ENCODE peak calls at places on chromosomes 4 and X, in five cellular contexts. One of them, this sample, is unnamed.

GRCh38 chr4:173174184-173175156 is 5.9 kb downstream of the GALNT7 start:
- DNase-seq in right lobe of liver: no peak
- DNase-seq in left ventricle myocardium inferior: no peak
- DNase-seq in heart left ventricle: no peak
- DNase-seq in progenitor cell of endocrine pancreas: no peak
- DNase-seq in this sample: no peak

GRCh38 chrX:136166221-136166855 is 19.0 kb downstream of the FHL1 start:
- DNase-seq in right lobe of liver: no peak
- DNase-seq in left ventricle myocardium inferior: no peak
- DNase-seq in heart left ventricle: no peak
- DNase-seq in progenitor cell of endocrine pancreas: no peak
- DNase-seq in this sample: no peak

GRCh38 chr4:100929135-100929534 is 411.3 kb upstream of the EMCN start:
- DNase-seq in right lobe of liver: peak
- DNase-seq in left ventricle myocardium inferior: no peak
- DNase-seq in heart left ventricle: no peak
- DNase-seq in progenitor cell of endocrine pancreas: no peak
- DNase-seq in this sample: no peak

GRCh38 chrX:150508461-150509367 is 59.7 kb upstream of the MTM1 start:
- DNase-seq in right lobe of liver: peak
- DNase-seq in left ventricle myocardium inferior: peak
- DNase-seq in heart left ventricle: peak
- DNase-seq in progenitor cell of endocrine pancreas: no peak
- DNase-seq in this sample: no peak

GRCh38 chr4:74654230-74654681 is 140.1 kb downstream of the BTC start:
- DNase-seq in right lobe of liver: no peak
- DNase-seq in left ventricle myocardium inferior: no peak
- DNase-seq in heart left ventricle: no peak
- DNase-seq in progenitor cell of endocrine pancreas: no peak
- DNase-seq in this sample: no peak

GRCh38 chr4:183691006-183691405 is 31.9 kb downstream of the TRAPPC11 start:
- DNase-seq in right lobe of liver: no peak
- DNase-seq in left ventricle myocardium inferior: no peak
- DNase-seq in heart left ventricle: no peak
- DNase-seq in progenitor cell of endocrine pancreas: no peak
- DNase-seq in this sample: no peak

GRCh38 chrX:128518508-128518907 is 466.3 kb upstream of the ACTRT1 start:
- DNase-seq in right lobe of liver: no peak
- DNase-seq in left ventricle myocardium inferior: no peak
- DNase-seq in heart left ventricle: no peak
- DNase-seq in progenitor cell of endocrine pancreas: no peak
- DNase-seq in this sample: no peak

GRCh38 chr4:122205687-122206086 is 53.6 kb downstream of the BLTP1 start:
- DNase-seq in right lobe of liver: no peak
- DNase-seq in left ventricle myocardium inferior: no peak
- DNase-seq in heart left ventricle: no peak
- DNase-seq in progenitor cell of endocrine pancreas: no peak
- DNase-seq in this sample: no peak

GRCh38 chrX:154082396-154083133 is 15.0 kb downstream of the MECP2 start:
- DNase-seq in right lobe of liver: no peak
- DNase-seq in left ventricle myocardium inferior: no peak
- DNase-seq in heart left ventricle: no peak
- DNase-seq in progenitor cell of endocrine pancreas: no peak
- DNase-seq in this sample: no peak

GRCh38 chrX:33149085-33149484 is 62.3 kb downstream of the DMD start:
- DNase-seq in right lobe of liver: no peak
- DNase-seq in left ventricle myocardium inferior: no peak
- DNase-seq in heart left ventricle: no peak
- DNase-seq in progenitor cell of endocrine pancreas: no peak
- DNase-seq in this sample: no peak
- TF ChIP-seq CTCF in right lobe of liver: no peak
- TF ChIP-seq CTCF in left ventricle myocardium inferior: no peak
- TF ChIP-seq CTCF in heart left ventricle: no peak
- TF ChIP-seq CTCF in progenitor cell of endocrine pancreas: no peak
- TF ChIP-seq CTCF in this sample: no peak

GRCh38 chrX:85544609-85545008 is 165.1 kb upstream of the POF1B start:
- DNase-seq in right lobe of liver: no peak
- DNase-seq in left ventricle myocardium inferior: no peak
- DNase-seq in heart left ventricle: no peak
- DNase-seq in progenitor cell of endocrine pancreas: no peak
- DNase-seq in this sample: no peak
- TF ChIP-seq CTCF in right lobe of liver: peak
- TF ChIP-seq CTCF in left ventricle myocardium inferior: peak
- TF ChIP-seq CTCF in heart left ventricle: peak
- TF ChIP-seq CTCF in progenitor cell of endocrine pancreas: peak
- TF ChIP-seq CTCF in this sample: peak

DNA sequence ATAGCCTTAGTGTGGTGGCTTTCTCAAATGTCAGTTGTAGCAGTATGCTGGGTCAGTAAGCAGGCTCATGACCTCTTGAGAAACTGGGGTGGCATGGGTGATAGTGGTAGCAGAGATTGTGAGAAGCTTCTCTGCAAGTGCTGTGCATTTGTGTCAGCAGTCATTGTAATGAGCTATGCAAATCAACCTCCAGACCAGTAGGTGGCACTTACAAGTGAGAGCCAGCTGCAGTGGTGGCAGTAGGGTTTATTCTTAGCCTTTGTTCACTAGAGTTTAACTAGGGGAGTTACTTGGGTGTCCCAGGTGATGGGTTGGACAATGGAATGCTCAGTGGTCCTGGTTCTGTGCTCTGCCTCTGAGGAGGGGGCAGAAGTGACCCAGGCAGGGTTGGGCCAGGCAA is 818.7 kb downstream of the PCDH7 start:
- DNase-seq in right lobe of liver: no peak
- DNase-seq in left ventricle myocardium inferior: no peak
- DNase-seq in heart left ventricle: no peak
- DNase-seq in progenitor cell of endocrine pancreas: no peak
- DNase-seq in this sample: no peak
- TF ChIP-seq CTCF in right lobe of liver: no peak
- TF ChIP-seq CTCF in left ventricle myocardium inferior: no peak
- TF ChIP-seq CTCF in heart left ventricle: no peak
- TF ChIP-seq CTCF in progenitor cell of endocrine pancreas: no peak
- TF ChIP-seq CTCF in this sample: no peak

DNA sequence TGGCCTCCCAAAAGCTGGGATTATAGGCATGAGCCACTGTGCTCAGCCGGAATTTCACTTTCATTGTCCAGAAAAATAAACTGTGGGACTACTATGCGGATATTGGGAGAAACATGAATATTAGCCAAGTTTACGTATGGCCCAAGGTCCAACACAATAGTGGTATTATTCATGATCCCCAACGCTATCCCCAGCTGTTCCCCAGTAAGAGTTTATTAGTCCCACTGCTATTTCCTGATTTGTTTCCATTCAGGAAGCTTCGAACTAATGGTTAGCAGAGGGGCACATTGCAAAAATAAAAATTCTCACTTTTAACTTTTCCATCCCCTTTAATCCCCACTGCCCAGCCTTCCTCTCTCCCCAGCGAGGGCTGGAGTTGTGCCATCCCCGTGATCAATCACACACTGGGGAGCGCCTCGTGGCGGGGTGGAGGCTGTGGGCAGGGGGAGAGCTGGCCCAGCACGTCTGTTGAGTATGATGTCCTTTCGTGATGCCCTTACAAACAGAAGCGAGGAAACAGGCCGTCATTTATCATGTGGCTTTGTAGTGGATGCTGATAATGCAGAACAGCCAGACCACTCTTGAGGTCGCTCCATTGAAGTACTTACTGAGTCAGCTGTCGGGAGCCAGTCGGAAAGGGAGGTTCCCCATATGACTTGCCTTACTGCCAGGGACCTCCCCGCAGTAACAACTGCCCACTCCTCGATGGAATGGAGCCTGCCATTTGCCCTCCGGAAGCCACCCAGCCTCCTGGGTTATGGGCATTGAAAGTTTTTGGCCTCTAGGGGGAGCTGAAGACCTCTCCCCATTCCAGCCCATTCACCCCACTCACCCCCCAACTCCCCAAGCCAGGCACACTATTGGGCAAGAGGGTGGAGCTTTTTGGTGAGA is 117.0 kb downstream of the KDR start:
- DNase-seq in right lobe of liver: peak
- DNase-seq in left ventricle myocardium inferior: no peak
- DNase-seq in heart left ventricle: no peak
- DNase-seq in progenitor cell of endocrine pancreas: no peak
- DNase-seq in this sample: no peak
- TF ChIP-seq CTCF in right lobe of liver: no peak
- TF ChIP-seq CTCF in left ventricle myocardium inferior: peak
- TF ChIP-seq CTCF in heart left ventricle: peak
- TF ChIP-seq CTCF in progenitor cell of endocrine pancreas: no peak
- TF ChIP-seq CTCF in this sample: peak

GRCh38 chrX:111823703-111824102 is 52.3 kb upstream of the TRPC5OS start:
- DNase-seq in right lobe of liver: no peak
- DNase-seq in left ventricle myocardium inferior: no peak
- DNase-seq in heart left ventricle: no peak
- DNase-seq in progenitor cell of endocrine pancreas: no peak
- DNase-seq in this sample: no peak

GRCh38 chrX:111822191-111822590 is 53.8 kb upstream of the TRPC5OS start:
- DNase-seq in right lobe of liver: no peak
- DNase-seq in left ventricle myocardium inferior: no peak
- DNase-seq in heart left ventricle: no peak
- DNase-seq in progenitor cell of endocrine pancreas: no peak
- DNase-seq in this sample: no peak

DNA sequence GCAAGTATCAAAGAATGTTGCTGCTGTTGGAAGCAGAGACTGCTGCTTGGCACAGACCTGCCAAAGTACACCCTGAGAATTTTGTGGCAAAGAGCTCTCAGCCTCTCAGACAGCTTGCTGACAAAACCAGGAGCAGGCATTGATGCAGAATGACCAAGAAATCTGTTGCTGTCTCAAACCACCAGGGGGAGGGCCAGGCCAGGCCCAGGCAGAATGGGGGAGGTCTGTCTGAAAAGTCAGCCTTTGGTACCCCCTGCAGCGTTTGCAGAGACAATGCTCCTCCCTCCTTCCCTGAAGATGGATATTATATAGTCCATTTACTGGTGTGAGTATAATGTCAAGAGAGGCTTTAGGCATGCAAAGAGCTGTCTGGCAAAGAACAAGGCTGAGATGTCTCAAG is 52.9 kb upstream of the TRPC5OS start:
- DNase-seq in right lobe of liver: no peak
- DNase-seq in left ventricle myocardium inferior: no peak
- DNase-seq in heart left ventricle: no peak
- DNase-seq in progenitor cell of endocrine pancreas: no peak
- DNase-seq in this sample: no peak
- TF ChIP-seq CTCF in right lobe of liver: peak
- TF ChIP-seq CTCF in left ventricle myocardium inferior: peak
- TF ChIP-seq CTCF in heart left ventricle: no peak
- TF ChIP-seq CTCF in progenitor cell of endocrine pancreas: peak
- TF ChIP-seq CTCF in this sample: peak

This sample was measured in type B pancreatic cell.